ENCODE peak calls at places on chromosomes 7 and 10, in five cellular contexts. E is foreskin fibroblast, V is glutamatergic neuron, N is neural crest cell, L is heart right ventricle. H is an unnamed sample.

GRCh38 chr7:70751895-70752294 is 380.0 kb upstream of the GALNT17 start:
- DNase-seq in E (no peak), V (no peak), N (no peak), L (no peak), H (no peak)

GRCh38 chr7:96157856-96158255 is 164.0 kb downstream of the SLC25A13 start:
- DNase-seq in N (no peak), V (no peak), E (no peak), L (no peak), H (no peak)

GRCh38 chr10:84539244-84539643 is 210.9 kb downstream of the CCSER2 start:
- DNase-seq in E (no peak), V (no peak), N (no peak), L (no peak), H (no peak)

GRCh38 chr7:51123322-51124021 is 193.1 kb downstream of the COBL start:
- DNase-seq in E (peak; percentile 95), L (peak; percentile 27), N (no peak), V (no peak), H (no peak)

GRCh38 chr7:155769701-155770100 is 42.6 kb downstream of the SHH start:
- DNase-seq in L (no peak), E (peak; percentile 79), N (no peak), V (no peak), H (no peak)

GRCh38 chr7:118003438-118003837 is 130.2 kb upstream of the CTTNBP2 start:
- DNase-seq in E (no peak), V (no peak), L (no peak), N (no peak), H (no peak)

GRCh38 chr7:86148501-86148900 is 495.2 kb upstream of the GRM3 start:
- DNase-seq in V (no peak), L (no peak), E (no peak), N (no peak), H (no peak)

GRCh38 chr7:144818516-144818915 is 17.3 kb downstream of the TPK1 start:
- DNase-seq in E (no peak), L (no peak), N (no peak), V (no peak), H (no peak)

GRCh38 chr10:106711313-106711906 is 453.1 kb downstream of the SORCS1 start:
- DNase-seq in E (peak; percentile 0), V (peak; percentile 74), L (no peak), N (peak; percentile 10), H (peak; percentile 79)

GRCh38 chr10:102985811-102986210 is 67.7 kb downstream of the CNNM2 start:
- DNase-seq in V (no peak), E (no peak), L (no peak), N (no peak), H (no peak)

H was measured in WTC11.